ENCODE peak calls at places on chromosomes 13 and 19, in nine cellular contexts. One of them, this sample, is unnamed.

GRCh38 chr13:49538404-49538803 is 42.7 kb downstream of the PHF11 start:
- DNase-seq in Panc1: no peak
- DNase-seq in GM23338: no peak
- DNase-seq in HCT116: no peak
- DNase-seq in transverse colon: no peak
- DNase-seq in esophagus muscularis mucosa: no peak
- DNase-seq in stomach: no peak
- DNase-seq in GM12878: no peak
- DNase-seq in HL-60: no peak
- DNase-seq in this sample: no peak

GRCh38 chr19:13031917-13032623 is 36.8 kb downstream of the NFIX start:
- DNase-seq in Panc1: no peak
- DNase-seq in GM23338: no peak
- DNase-seq in stomach: no peak
- DNase-seq in HCT116: no peak
- DNase-seq in esophagus muscularis mucosa: no peak
- DNase-seq in transverse colon: no peak
- DNase-seq in HL-60: no peak
- DNase-seq in GM12878: no peak
- DNase-seq in this sample: no peak

GRCh38 chr13:59480398-59480797 is 683.3 kb downstream of the DIAPH3 start:
- DNase-seq in HL-60: no peak
- DNase-seq in HCT116: no peak
- DNase-seq in Panc1: no peak
- DNase-seq in GM23338: no peak
- DNase-seq in esophagus muscularis mucosa: no peak
- DNase-seq in transverse colon: no peak
- DNase-seq in GM12878: no peak
- DNase-seq in stomach: no peak
- DNase-seq in this sample: no peak

GRCh38 chr13:102235689-102236088 is 166.2 kb downstream of the FGF14 start:
- DNase-seq in esophagus muscularis mucosa: no peak
- DNase-seq in GM23338: no peak
- DNase-seq in HL-60: no peak
- DNase-seq in HCT116: no peak
- DNase-seq in Panc1: no peak
- DNase-seq in stomach: no peak
- DNase-seq in transverse colon: no peak
- DNase-seq in GM12878: no peak
- DNase-seq in this sample: no peak

GRCh38 chr19:39109641-39110040 is 15.9 kb upstream of the PAK4 start:
- DNase-seq in HCT116: no peak
- DNase-seq in GM23338: no peak
- DNase-seq in HL-60: no peak
- DNase-seq in transverse colon: no peak
- DNase-seq in stomach: no peak
- DNase-seq in GM12878: no peak
- DNase-seq in esophagus muscularis mucosa: no peak
- DNase-seq in Panc1: no peak
- DNase-seq in this sample: no peak

GRCh38 chr13:76425930-76426329 is 460.3 kb downstream of the KCTD12 start:
- DNase-seq in stomach: no peak
- DNase-seq in HCT116: no peak
- DNase-seq in GM23338: no peak
- DNase-seq in esophagus muscularis mucosa: no peak
- DNase-seq in Panc1: no peak
- DNase-seq in HL-60: no peak
- DNase-seq in GM12878: no peak
- DNase-seq in transverse colon: no peak
- DNase-seq in this sample: no peak

GRCh38 chr13:79307866-79308298 is 98.2 kb downstream of the RBM26 start:
- DNase-seq in esophagus muscularis mucosa: no peak
- DNase-seq in stomach: no peak
- DNase-seq in GM23338: peak
- DNase-seq in Panc1: no peak
- DNase-seq in HL-60: no peak
- DNase-seq in transverse colon: no peak
- DNase-seq in HCT116: no peak
- DNase-seq in GM12878: no peak
- DNase-seq in this sample: no peak

GRCh38 chr13:33976965-33977364 is 159.0 kb downstream of the RFC3 start:
- DNase-seq in HCT116: no peak
- DNase-seq in Panc1: no peak
- DNase-seq in esophagus muscularis mucosa: no peak
- DNase-seq in transverse colon: no peak
- DNase-seq in HL-60: no peak
- DNase-seq in GM12878: no peak
- DNase-seq in GM23338: no peak
- DNase-seq in stomach: no peak
- DNase-seq in this sample: no peak

GRCh38 chr19:1113278-1113985 is 9.6 kb downstream of the GPX4 start:
- DNase-seq in GM12878: peak
- DNase-seq in GM23338: peak
- DNase-seq in HCT116: peak
- DNase-seq in HL-60: peak
- DNase-seq in stomach: peak
- DNase-seq in esophagus muscularis mucosa: peak
- DNase-seq in transverse colon: peak
- DNase-seq in Panc1: no peak
- DNase-seq in this sample: no peak

GRCh38 chr19:17766543-17767131 is 15.4 kb downstream of the FCHO1 start:
- DNase-seq in GM12878: no peak
- DNase-seq in GM23338: peak
- DNase-seq in transverse colon: peak
- DNase-seq in Panc1: no peak
- DNase-seq in HCT116: peak
- DNase-seq in HL-60: peak
- DNase-seq in esophagus muscularis mucosa: no peak
- DNase-seq in stomach: peak
- DNase-seq in this sample: no peak

GRCh38 chr13:113926301-113926761 is 47.5 kb downstream of the C13orf46 start:
- DNase-seq in HCT116: no peak
- DNase-seq in transverse colon: no peak
- DNase-seq in GM23338: no peak
- DNase-seq in GM12878: no peak
- DNase-seq in HL-60: no peak
- DNase-seq in Panc1: no peak
- DNase-seq in esophagus muscularis mucosa: no peak
- DNase-seq in stomach: peak
- DNase-seq in this sample: no peak

GRCh38 chr13:108957369-108958012 is 328.1 kb downstream of the MYO16 start:
- DNase-seq in transverse colon: no peak
- DNase-seq in stomach: no peak
- DNase-seq in GM12878: no peak
- DNase-seq in HCT116: peak
- DNase-seq in esophagus muscularis mucosa: no peak
- DNase-seq in Panc1: no peak
- DNase-seq in HL-60: no peak
- DNase-seq in GM23338: peak
- DNase-seq in this sample: no peak

GRCh38 chr13:45333973-45334922 is 6.7 kb downstream of the TPT1 start:
- DNase-seq in GM23338: peak
- DNase-seq in HL-60: peak
- DNase-seq in transverse colon: no peak
- DNase-seq in Panc1: no peak
- DNase-seq in stomach: no peak
- DNase-seq in HCT116: no peak
- DNase-seq in GM12878: no peak
- DNase-seq in esophagus muscularis mucosa: no peak
- DNase-seq in this sample: no peak

GRCh38 chr19:4913996-4914735 is 4.9 kb downstream of the UHRF1 start:
- DNase-seq in HCT116: no peak
- DNase-seq in GM23338: no peak
- DNase-seq in transverse colon: peak
- DNase-seq in GM12878: no peak
- DNase-seq in esophagus muscularis mucosa: no peak
- DNase-seq in Panc1: no peak
- DNase-seq in HL-60: no peak
- DNase-seq in stomach: no peak
- DNase-seq in this sample: no peak

GRCh38 chr19:35841961-35842595 is 10.2 kb downstream of the NPHS1 start:
- DNase-seq in transverse colon: no peak
- DNase-seq in HL-60: no peak
- DNase-seq in esophagus muscularis mucosa: no peak
- DNase-seq in HCT116: no peak
- DNase-seq in stomach: no peak
- DNase-seq in GM12878: no peak
- DNase-seq in GM23338: no peak
- DNase-seq in Panc1: no peak
- DNase-seq in this sample: no peak

GRCh38 chr19:44869728-44870470 is 21.2 kb upstream of the TOMM40 start:
- DNase-seq in stomach: no peak
- DNase-seq in transverse colon: peak
- DNase-seq in Panc1: no peak
- DNase-seq in GM23338: no peak
- DNase-seq in GM12878: no peak
- DNase-seq in HL-60: peak
- DNase-seq in HCT116: no peak
- DNase-seq in esophagus muscularis mucosa: no peak
- DNase-seq in this sample: no peak

GRCh38 chr19:8663920-8664670 is 33.7 kb downstream of the NFILZ start:
- DNase-seq in esophagus muscularis mucosa: no peak
- DNase-seq in Panc1: no peak
- DNase-seq in stomach: no peak
- DNase-seq in transverse colon: no peak
- DNase-seq in HCT116: no peak
- DNase-seq in HL-60: no peak
- DNase-seq in GM12878: no peak
- DNase-seq in GM23338: peak
- DNase-seq in this sample: no peak

GRCh38 chr19:36987091-36987490 is 71.0 kb downstream of the ZNF568 start:
- DNase-seq in stomach: no peak
- DNase-seq in GM12878: no peak
- DNase-seq in HL-60: no peak
- DNase-seq in GM23338: no peak
- DNase-seq in HCT116: no peak
- DNase-seq in esophagus muscularis mucosa: no peak
- DNase-seq in transverse colon: no peak
- DNase-seq in Panc1: no peak
- DNase-seq in this sample: no peak

DNA sequence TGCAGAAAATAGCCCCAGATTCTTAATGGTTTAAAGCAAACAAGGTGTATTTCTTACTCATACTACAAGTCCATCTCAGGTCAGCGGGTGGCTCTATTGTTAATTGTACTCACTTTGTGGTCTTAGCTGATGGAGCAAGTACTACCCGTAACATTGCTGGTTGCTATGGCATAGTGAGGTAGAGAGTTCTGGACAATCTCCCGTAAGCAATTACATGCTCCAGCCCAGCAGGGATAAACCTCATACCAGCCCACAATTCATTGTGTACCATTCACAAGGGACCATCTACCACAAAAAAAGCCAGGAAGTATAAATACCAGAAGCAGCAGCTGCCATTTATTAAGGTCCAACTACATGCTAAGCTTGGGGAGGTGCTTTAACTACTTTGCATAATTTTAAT is 167.1 kb downstream of the PCDH9 start:
- DNase-seq in Panc1: no peak
- DNase-seq in transverse colon: no peak
- DNase-seq in HL-60: no peak
- DNase-seq in HCT116: no peak
- DNase-seq in stomach: no peak
- DNase-seq in esophagus muscularis mucosa: no peak
- DNase-seq in GM12878: no peak
- DNase-seq in GM23338: no peak
- DNase-seq in this sample: no peak
- H3K27ac ChIP-seq in Panc1: no peak
- H3K27ac ChIP-seq in transverse colon: no peak
- H3K27ac ChIP-seq in HL-60: no peak
- H3K27ac ChIP-seq in HCT116: no peak
- H3K27ac ChIP-seq in stomach: no peak
- H3K27ac ChIP-seq in esophagus muscularis mucosa: no peak
- H3K27ac ChIP-seq in GM12878: no peak
- H3K27ac ChIP-seq in GM23338: no peak
- H3K27ac ChIP-seq in this sample: no peak

GRCh38 chr13:70362820-70363219 is 254.6 kb upstream of the KLHL1 start:
- DNase-seq in stomach: no peak
- DNase-seq in HL-60: no peak
- DNase-seq in GM12878: no peak
- DNase-seq in HCT116: no peak
- DNase-seq in Panc1: no peak
- DNase-seq in transverse colon: no peak
- DNase-seq in GM23338: no peak
- DNase-seq in esophagus muscularis mucosa: no peak
- DNase-seq in this sample: no peak
- TF ChIP-seq POLR2AphosphoS5 in stomach: no peak
- TF ChIP-seq POLR2AphosphoS5 in HL-60: no peak
- TF ChIP-seq POLR2AphosphoS5 in GM12878: no peak
- TF ChIP-seq POLR2AphosphoS5 in HCT116: no peak
- TF ChIP-seq POLR2AphosphoS5 in Panc1: no peak
- TF ChIP-seq POLR2AphosphoS5 in transverse colon: no peak
- TF ChIP-seq POLR2AphosphoS5 in GM23338: no peak
- TF ChIP-seq POLR2AphosphoS5 in esophagus muscularis mucosa: no peak
- TF ChIP-seq POLR2AphosphoS5 in this sample: no peak

DNA sequence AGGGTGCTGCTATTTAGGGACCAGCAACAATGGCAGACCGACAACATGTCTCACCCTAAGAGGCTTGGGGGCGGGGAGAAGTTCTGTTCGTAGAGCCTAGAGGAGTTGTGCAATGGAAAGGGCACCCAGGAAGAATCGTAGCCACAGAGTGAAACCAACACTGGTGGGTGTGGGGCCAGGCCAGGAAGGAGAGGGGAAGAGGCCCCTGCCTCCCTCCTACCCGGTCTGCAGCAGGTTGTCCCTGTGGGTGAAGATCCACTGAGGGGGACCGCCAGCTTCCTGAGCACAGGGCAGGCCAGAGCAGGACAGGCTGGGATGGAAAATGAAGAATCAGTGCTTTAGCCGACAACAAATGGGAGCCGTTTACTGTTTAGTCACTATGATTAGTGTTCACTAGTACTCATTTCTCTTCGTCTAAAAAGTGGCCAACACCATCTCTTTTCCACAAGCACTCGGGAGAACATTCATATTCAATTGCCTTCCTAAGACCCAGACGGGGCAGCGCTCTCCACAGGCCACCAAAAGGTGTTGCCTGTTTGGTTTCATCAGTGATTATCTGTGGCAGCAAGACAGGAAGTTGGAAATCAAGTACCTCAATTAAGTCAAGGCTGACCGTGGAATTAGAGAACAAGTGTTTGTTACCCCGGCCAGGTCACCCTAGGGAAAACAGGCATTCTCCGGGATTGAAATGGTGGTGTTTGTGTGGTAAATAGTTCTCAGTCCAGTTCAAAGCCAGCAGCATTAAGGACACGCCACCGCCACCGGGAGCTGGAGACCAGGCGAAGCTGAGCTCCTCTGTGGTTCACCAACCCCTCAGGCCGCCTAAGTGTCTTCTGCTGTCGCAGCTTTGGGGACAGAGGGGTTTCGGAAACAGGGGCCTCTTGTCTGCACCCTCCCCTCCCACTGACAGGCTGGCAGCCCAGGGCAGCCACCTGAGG is 1.0 kb upstream of the ATP11A start:
- DNase-seq in Panc1: no peak
- DNase-seq in esophagus muscularis mucosa: no peak
- DNase-seq in GM12878: no peak
- DNase-seq in GM23338: peak
- DNase-seq in stomach: peak
- DNase-seq in HCT116: no peak
- DNase-seq in HL-60: peak
- DNase-seq in transverse colon: peak
- DNase-seq in this sample: no peak
- H3K27ac ChIP-seq in Panc1: peak
- H3K27ac ChIP-seq in esophagus muscularis mucosa: peak
- H3K27ac ChIP-seq in GM12878: peak
- H3K27ac ChIP-seq in GM23338: no peak
- H3K27ac ChIP-seq in stomach: peak
- H3K27ac ChIP-seq in HCT116: peak
- H3K27ac ChIP-seq in HL-60: peak
- H3K27ac ChIP-seq in transverse colon: peak
- H3K27ac ChIP-seq in this sample: no peak

GRCh38 chr19:42032428-42032827 is 37.6 kb downstream of the GRIK5 start:
- DNase-seq in GM23338: peak
- DNase-seq in GM12878: no peak
- DNase-seq in stomach: no peak
- DNase-seq in transverse colon: no peak
- DNase-seq in HL-60: no peak
- DNase-seq in esophagus muscularis mucosa: no peak
- DNase-seq in Panc1: no peak
- DNase-seq in HCT116: no peak
- DNase-seq in this sample: no peak
- TF ChIP-seq POLR2AphosphoS5 in GM23338: no peak
- TF ChIP-seq POLR2AphosphoS5 in GM12878: no peak
- TF ChIP-seq POLR2AphosphoS5 in stomach: no peak
- TF ChIP-seq POLR2AphosphoS5 in transverse colon: no peak
- TF ChIP-seq POLR2AphosphoS5 in HL-60: no peak
- TF ChIP-seq POLR2AphosphoS5 in esophagus muscularis mucosa: no peak
- TF ChIP-seq POLR2AphosphoS5 in Panc1: no peak
- TF ChIP-seq POLR2AphosphoS5 in HCT116: no peak
- TF ChIP-seq POLR2AphosphoS5 in this sample: no peak